ENCODE peak calls at places on chromosome 10, in six cellular contexts. Q is neuronal stem cell, Z is mesenchymal stem cell, K is IMR-90, W is H9, V is trophoblast cell. A is an unnamed sample.

GRCh38 chr10:28054211-28054888 is 55.5 kb upstream of the ODAD2 start:
- DNase-seq in W (no peak), Z (peak; percentile 90), K (peak; percentile 98), Q (no peak), V (no peak), A (no peak)

GRCh38 chr10:62045765-62046521 is 144.4 kb downstream of the ARID5B start:
- DNase-seq in Q (peak; percentile 24), W (no peak), Z (peak; percentile 99), K (peak; percentile 95), V (peak; percentile 84), A (no peak)

GRCh38 chr10:109773818-109774440 is 149.4 kb downstream of the XPNPEP1 start:
- DNase-seq in Z (peak; percentile 35), V (no peak), Q (peak; percentile 23), W (no peak), K (peak; percentile 43), A (no peak)

GRCh38 chr10:126090911-126091728 is 194.8 kb downstream of the FANK1 start:
- DNase-seq in K (peak; percentile 97), W (no peak), Z (peak; percentile 81), Q (no peak), V (no peak), A (no peak)

GRCh38 chr10:11424456-11425287 is 186.8 kb downstream of the USP6NL start:
- DNase-seq in W (peak; percentile 69), K (peak; percentile 36), Z (peak; percentile 51), Q (peak; percentile 39), V (peak; percentile 20), A (no peak)

GRCh38 chr10:128077155-128077875 is 48.9 kb downstream of the MKI67 start:
- DNase-seq in K (no peak), V (no peak), W (peak; percentile 12), Z (no peak), Q (no peak), A (no peak)

GRCh38 chr10:34049887-34050286 is 715.4 kb upstream of the NRP1 start:
- DNase-seq in V (peak; percentile 35), K (peak; percentile 82), Q (no peak), Z (peak; percentile 52), W (no peak), A (no peak)

GRCh38 chr10:54441286-54441685 is 359.7 kb downstream of the PCDH15 start:
- DNase-seq in K (no peak), W (no peak), Z (peak; percentile 16), V (no peak), Q (peak; percentile 1), A (no peak)

GRCh38 chr10:70662362-70663220 is 9.7 kb upstream of the ADAMTS14 start:
- DNase-seq in Z (peak; percentile 58), K (peak; percentile 69), W (no peak), Q (no peak), V (no peak), A (no peak)

GRCh38 chr10:113177163-113177935 is 227.3 kb downstream of the TCF7L2 start:
- DNase-seq in W (no peak), Q (no peak), V (no peak), Z (no peak), K (no peak), A (peak; percentile 45)

GRCh38 chr10:11082551-11082950 is 64.9 kb downstream of the CELF2 start:
- DNase-seq in Q (no peak), V (no peak), Z (no peak), K (peak; percentile 1), W (no peak), A (no peak)

GRCh38 chr10:11610855-11611247 is 599 bp downstream of the USP6NL start:
- DNase-seq in K (peak; percentile 37), W (peak; percentile 35), Z (peak; percentile 58), Q (no peak), V (no peak), A (peak; percentile 62)

GRCh38 chr10:86969421-86970041 is 1.2 kb downstream of the ADIRF start:
- DNase-seq in W (no peak), Z (peak; percentile 75), Q (no peak), K (peak; percentile 57), V (no peak), A (peak; percentile 46)

GRCh38 chr10:63562857-63563256 is 41.7 kb downstream of the REEP3 start:
- DNase-seq in Q (no peak), K (no peak), Z (no peak), V (no peak), W (no peak), A (no peak)

GRCh38 chr10:112793197-112793921 is 156.7 kb upstream of the TCF7L2 start:
- DNase-seq in Z (peak; percentile 43), V (no peak), K (peak; percentile 58), Q (no peak), W (no peak), A (no peak)

GRCh38 chr10:129168660-129169059 is 298.4 kb upstream of the MGMT start:
- DNase-seq in Q (no peak), W (no peak), Z (no peak), K (no peak), V (no peak), A (no peak)

GRCh38 chr10:93088466-93088865 is 14.8 kb downstream of the CYP26A1 start:
- DNase-seq in Q (no peak), Z (no peak), W (no peak), V (no peak), K (no peak), A (no peak)

GRCh38 chr10:95214793-95215192 is 20.8 kb downstream of the ACSM6 start:
- DNase-seq in Q (no peak), K (peak; percentile 76), V (no peak), Z (peak; percentile 50), W (no peak), A (no peak)

GRCh38 chr10:119747940-119748339 is 22.1 kb downstream of the INPP5F start:
- DNase-seq in Z (no peak), W (no peak), K (no peak), Q (no peak), V (no peak), A (no peak)

GRCh38 chr10:99676435-99676834 is 17.1 kb downstream of the ENTPD7 start:
- DNase-seq in Q (no peak), W (no peak), Z (peak; percentile 27), K (peak; percentile 94), V (no peak), A (no peak)

GRCh38 chr10:93199221-93199681 is 125.6 kb downstream of the CYP26A1 start:
- DNase-seq in V (no peak), W (no peak), Z (peak; percentile 83), K (peak; percentile 39), Q (no peak), A (no peak)

GRCh38 chr10:97858001-97858439 is 8.4 kb downstream of the GOLGA7B start:
- DNase-seq in Q (no peak), K (no peak), W (no peak), V (no peak), Z (no peak), A (no peak)
- H3K23ac ChIP-seq in Q (no peak overlapping the region), K (no peak overlapping the region), W (no peak overlapping the region), V (no peak overlapping the region), Z (no peak overlapping the region), A (no peak overlapping the region)

GRCh38 chr10:76049581-76050290 is 618.3 kb downstream of the LRMDA start:
- DNase-seq in Q (no peak), Z (peak; percentile 45), K (no peak), W (no peak), V (no peak), A (no peak)

GRCh38 chr10:76055466-76055865 is 624.0 kb downstream of the LRMDA start:
- DNase-seq in Q (no peak), V (no peak), Z (no peak), W (no peak), K (no peak), A (no peak)

GRCh38 chr10:76052798-76053473 is 621.5 kb downstream of the LRMDA start:
- DNase-seq in Z (no peak), Q (no peak), K (no peak), W (no peak), V (no peak), A (no peak)

GRCh38 chr10:76051007-76051936 is 619.8 kb downstream of the LRMDA start:
- DNase-seq in Q (peak; percentile 87), Z (no peak), K (no peak), W (no peak), V (peak; percentile 27), A (no peak)

DNA sequence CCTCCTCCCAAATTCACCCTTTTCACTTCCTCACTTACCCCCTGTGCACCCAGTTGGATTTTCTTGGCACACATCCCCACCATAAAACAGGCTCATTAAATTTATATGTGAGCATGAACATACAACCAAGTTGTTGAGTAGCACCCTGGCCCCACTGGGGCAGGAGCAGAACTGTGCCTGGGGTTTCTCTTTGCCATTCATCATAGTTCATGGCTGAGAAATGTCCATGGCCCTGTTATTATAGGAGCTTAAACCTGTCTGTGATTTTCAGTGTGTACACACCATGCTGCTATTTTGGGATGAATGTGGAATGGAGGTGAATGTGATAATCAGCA is 618.8 kb downstream of the LRMDA start:
- DNase-seq in V (no peak), Q (no peak), Z (no peak), W (no peak), K (no peak), A (no peak)
- H2AK5ac ChIP-seq in V (peak overlapping the region; percentile 86), Q (no peak overlapping the region), Z (no peak overlapping the region), W (no peak overlapping the region), K (no peak overlapping the region), A (no peak overlapping the region)

DNA sequence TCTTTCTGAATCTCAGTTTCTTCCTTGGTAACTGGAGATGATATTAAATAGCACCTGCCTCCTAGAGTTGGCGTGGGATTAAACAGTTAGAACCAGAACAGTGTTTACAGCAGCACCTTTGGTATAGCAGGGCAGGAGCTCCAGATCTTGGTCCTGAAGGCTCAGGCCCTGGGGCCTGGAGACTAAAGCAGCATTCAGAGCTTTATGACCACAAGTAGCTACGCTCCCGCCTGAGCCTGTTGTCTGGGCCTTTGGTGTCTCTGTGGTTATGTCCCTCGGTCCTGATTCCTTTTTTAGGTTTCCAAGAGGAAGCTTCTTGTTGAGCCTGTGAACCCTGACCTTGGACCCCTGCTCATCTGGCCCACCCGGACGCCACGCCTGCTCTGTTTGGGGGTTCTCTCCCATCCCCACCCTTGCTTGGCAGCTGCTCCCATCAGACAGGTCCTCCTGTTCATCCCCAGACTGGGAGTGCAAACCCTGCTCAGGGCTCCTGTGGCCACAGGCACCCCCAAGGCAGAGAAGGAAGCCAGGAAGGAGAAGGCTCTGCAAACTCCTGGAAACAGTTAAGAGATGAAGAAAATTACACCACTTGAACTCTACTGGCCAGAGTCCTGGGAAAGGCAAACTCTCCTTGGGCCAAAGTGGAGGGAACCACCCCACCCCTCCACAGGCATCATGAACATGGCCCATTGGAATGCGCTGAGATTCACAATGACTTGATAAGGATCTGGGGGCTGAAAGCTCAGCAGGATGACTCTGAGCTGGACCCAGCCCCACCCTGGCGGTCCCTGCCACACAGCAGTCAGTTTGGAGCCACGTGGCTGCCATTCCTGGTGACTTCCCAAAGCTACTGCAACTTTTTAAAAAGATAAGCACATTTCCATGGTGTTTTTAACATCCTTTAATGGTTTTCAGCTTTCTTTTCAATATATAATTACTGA is 50.1 kb upstream of the TMEM72 start:
- DNase-seq in K (peak; percentile 86), Z (peak; percentile 87), W (no peak), V (no peak), Q (no peak), A (peak; percentile 26)
- H2AFZ ChIP-seq in K (peak overlapping the region; percentile 76), Z (no peak overlapping the region), W (no peak overlapping the region), V (no peak overlapping the region), Q (no peak overlapping the region), A (no peak overlapping the region)

DNA sequence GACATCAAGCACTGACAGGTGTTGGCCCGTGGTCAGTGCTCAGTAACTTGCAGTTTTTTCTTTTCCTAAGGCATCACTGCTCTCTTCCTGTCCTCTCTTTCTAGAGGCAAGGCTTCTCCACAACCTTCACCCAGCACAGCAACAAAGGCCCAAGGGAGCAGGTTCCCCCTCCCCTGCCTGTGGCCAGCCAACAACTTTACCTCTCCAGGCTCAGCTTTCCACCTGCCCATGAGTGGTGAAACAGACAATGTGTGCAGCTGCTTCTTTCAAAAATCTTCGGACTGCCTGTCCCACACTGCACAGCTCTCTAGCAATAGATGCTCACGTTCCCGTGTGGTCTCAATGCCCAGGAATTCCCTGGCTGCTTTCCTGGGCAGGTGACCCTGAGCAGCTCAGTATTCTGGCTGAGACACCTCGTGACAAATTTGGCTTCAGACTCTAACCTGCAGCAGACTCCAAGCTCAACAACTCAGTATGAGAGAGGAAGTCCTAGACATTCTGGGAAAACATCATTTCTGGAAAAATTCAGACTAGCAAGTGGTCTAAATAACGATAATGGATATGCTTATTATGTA is 28.9 kb upstream of the TMEM72 start:
- DNase-seq in Z (no peak), W (no peak), V (no peak), Q (no peak), K (no peak), A (no peak)
- H3K23ac ChIP-seq in Z (no peak overlapping the region), W (no peak overlapping the region), V (no peak overlapping the region), Q (no peak overlapping the region), K (no peak overlapping the region), A (no peak overlapping the region)

A was measured in H1.